ENCODE peak calls at places on chromosomes 12 and 14, in nine cellular contexts. V is K562; A is A549; W is endodermal cell; B is CD4-positive, alpha-beta T cell; M is HepG2; Q is stomach; D is Peyer's patch; P is heart right ventricle. E is an unnamed sample.

GRCh38 chr12:65999564-66000280 is 130.8 kb downstream of the LLPH start:
- DNase-seq in P (no peak), Q (no peak), V (no peak), M (no peak), D (no peak), B (no peak), A (no peak), W (no peak), E (peak)

GRCh38 chr12:100251917-100252316 is 15.0 kb downstream of the DEPDC4 start:
- DNase-seq in D (no peak), M (peak), P (no peak), Q (no peak), W (no peak), A (no peak), V (no peak), B (no peak), E (no peak)

GRCh38 chr12:2124466-2125023 is 71.8 kb downstream of the CACNA1C start:
- DNase-seq in B (no peak), P (no peak), V (no peak), W (no peak), D (no peak), A (no peak), M (no peak), Q (no peak), E (no peak)

GRCh38 chr12:84814664-84815245 is 97.8 kb downstream of the SLC6A15 start:
- DNase-seq in D (no peak), P (no peak), M (no peak), V (no peak), W (no peak), A (no peak), Q (no peak), B (no peak), E (peak)

GRCh38 chr12:20596036-20596435 is 99.1 kb upstream of the SLCO1C1 start:
- DNase-seq in P (no peak), W (no peak), M (no peak), B (no peak), V (no peak), A (no peak), Q (no peak), D (no peak), E (no peak)

GRCh38 chr12:102567031-102567985 is 86.9 kb upstream of the IGF1 start:
- DNase-seq in D (no peak), Q (no peak), A (peak), V (no peak), W (no peak), B (no peak), M (no peak), P (no peak), E (no peak)

GRCh38 chr14:95322646-95323045 is 2.9 kb upstream of the CLMN start:
- DNase-seq in P (no peak), Q (no peak), M (no peak), W (no peak), V (no peak), A (no peak), D (no peak), B (no peak), E (peak)

GRCh38 chr12:75853621-75854020 is 178.0 kb downstream of the PHLDA1 start:
- DNase-seq in M (no peak), Q (no peak), V (no peak), D (no peak), A (no peak), W (no peak), B (no peak), P (no peak), E (no peak)

GRCh38 chr14:95143813-95144620 is 13.3 kb downstream of the DICER1 start:
- DNase-seq in V (no peak), M (no peak), A (no peak), P (no peak), W (no peak), B (no peak), Q (no peak), D (no peak), E (no peak)

GRCh38 chr14:69997849-69998248 is 118.6 kb downstream of the SMOC1 start:
- DNase-seq in A (peak), W (no peak), M (peak), Q (peak), V (no peak), B (no peak), D (no peak), P (no peak), E (peak)

GRCh38 chr12:53538209-53538689 is 31.0 kb upstream of the NPFF start:
- DNase-seq in M (peak), D (no peak), W (peak), A (no peak), V (no peak), Q (no peak), P (no peak), B (no peak), E (no peak)

GRCh38 chr12:7122876-7123769 is 5.6 kb downstream of the RBP5 start:
- DNase-seq in B (no peak), P (peak), M (no peak), D (no peak), Q (no peak), V (peak), W (no peak), A (no peak), E (no peak)

GRCh38 chr14:56686416-56686815 is 106.8 kb downstream of the TMEM260 start:
- DNase-seq in V (no peak), M (peak), A (no peak), D (no peak), Q (peak), B (no peak), W (peak), P (peak), E (no peak)

GRCh38 chr14:100394886-100395672 is 71.9 kb downstream of the SLC25A47 start:
- DNase-seq in M (no peak), W (no peak), V (no peak), D (no peak), A (no peak), P (no peak), B (no peak), Q (no peak), E (no peak)

GRCh38 chr14:90507428-90507827 is 110.6 kb downstream of the CALM1 start:
- DNase-seq in M (no peak), A (no peak), P (no peak), V (no peak), B (no peak), Q (no peak), D (no peak), W (no peak), E (no peak)
- TF ChIP-seq CTCF in M (no peak), A (no peak), P (no peak), V (no peak), B (no peak), Q (no peak), D (no peak), W (no peak), E (no peak)

DNA sequence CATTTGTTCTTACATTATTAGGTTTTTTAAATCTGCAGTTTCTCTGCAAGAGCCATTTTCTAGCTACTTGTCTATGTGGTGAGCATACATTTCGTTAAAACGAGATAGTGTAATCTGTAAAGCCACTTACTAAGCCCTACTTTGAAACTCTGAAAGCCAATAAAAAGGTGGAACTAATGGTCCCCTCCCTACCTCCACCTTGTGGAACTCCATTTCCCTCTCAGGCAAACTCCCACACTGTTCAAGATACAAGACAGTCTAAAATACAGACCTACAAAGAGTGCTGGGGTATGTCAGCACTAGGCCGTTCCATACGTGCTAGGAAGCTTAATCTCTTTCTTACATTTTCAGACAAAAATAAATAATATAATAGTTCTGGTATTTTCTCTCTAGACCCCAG is 74.1 kb downstream of the DUSP6 start:
- DNase-seq in W (no peak), Q (no peak), A (no peak), B (no peak), D (no peak), M (no peak), P (no peak), V (no peak), E (no peak)
- H3K27ac ChIP-seq in W (no peak), Q (no peak), A (no peak), B (no peak), D (no peak), M (no peak), P (no peak), V (no peak), E (no peak)

DNA sequence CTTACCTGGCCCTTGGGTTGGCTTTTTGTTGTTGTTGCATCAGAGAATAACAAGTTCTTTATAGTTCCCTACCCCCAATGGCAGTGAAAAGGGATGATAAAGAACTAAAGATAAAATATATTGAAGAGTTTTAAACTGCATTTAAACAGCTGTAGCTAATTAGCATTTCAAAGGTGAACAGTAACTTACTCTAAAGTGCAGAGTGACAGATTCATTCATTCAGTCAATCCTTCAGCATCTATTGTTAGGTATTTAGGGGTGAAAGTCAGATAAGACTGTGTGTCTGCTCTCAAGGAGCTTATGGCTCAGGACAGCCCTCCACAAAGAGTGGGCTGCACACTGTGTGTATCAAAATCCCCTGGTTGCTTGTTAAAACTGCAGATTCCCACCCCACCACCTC is 146.1 kb downstream of the SSPN start:
- DNase-seq in B (no peak), Q (no peak), D (no peak), W (no peak), V (no peak), A (no peak), P (no peak), M (no peak), E (no peak)
- TF ChIP-seq CTCF in B (no peak), Q (no peak), D (no peak), W (no peak), V (no peak), A (no peak), P (no peak), M (no peak), E (no peak)

GRCh38 chr14:44960646-44961045 is 1.1 kb downstream of the KLHL28 start:
- DNase-seq in Q (no peak), B (no peak), V (no peak), M (no peak), P (no peak), W (no peak), A (no peak), D (no peak), E (no peak)
- H3K27ac ChIP-seq in Q (peak), B (peak), V (peak), M (peak), P (peak), W (no peak), A (peak), D (peak), E (peak)

GRCh38 chr12:34625116-34625515 is 602.8 kb downstream of the ALG10 start:
- DNase-seq in D (no peak), P (no peak), A (no peak), V (no peak), W (no peak), Q (no peak), M (peak), B (no peak), E (no peak)
- TF ChIP-seq CTCF in D (no peak), P (peak), A (peak), V (peak), W (peak), Q (no peak), M (peak), B (no peak), E (peak)

DNA sequence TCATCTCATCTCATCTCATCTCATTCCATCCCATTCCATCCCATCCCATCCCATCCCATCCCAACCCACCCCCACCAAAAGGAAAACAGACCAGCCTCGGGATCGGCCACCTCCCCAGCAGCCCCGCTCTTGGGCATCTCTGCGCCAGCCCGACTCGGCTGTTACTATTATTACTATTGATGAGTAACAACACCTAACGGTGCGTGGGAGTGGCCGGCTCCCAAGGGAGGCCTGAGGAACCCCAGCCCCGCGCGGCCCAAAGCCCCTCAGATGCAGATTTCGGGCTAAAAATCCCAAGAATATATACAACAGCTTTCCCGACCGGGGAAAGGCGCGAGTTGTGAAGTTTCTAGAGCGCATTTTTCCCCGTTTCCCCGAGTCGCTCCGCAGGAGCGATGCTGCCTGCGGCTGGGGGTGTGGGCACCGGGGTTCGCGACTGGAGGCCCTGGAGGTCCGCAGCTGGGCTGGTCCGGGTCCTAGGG is 594 bp downstream of the NT5DC3 start:
- DNase-seq in A (peak), M (no peak), P (peak), W (no peak), D (peak), V (peak), B (no peak), Q (no peak), E (no peak)
- H3K27ac ChIP-seq in A (peak), M (peak), P (peak), W (no peak), D (peak), V (peak), B (no peak), Q (peak), E (peak)

GRCh38 chr12:3647504-3647903 is 105.4 kb downstream of the CRACR2A start:
- DNase-seq in A (no peak), W (no peak), B (no peak), Q (no peak), P (no peak), V (no peak), D (no peak), M (no peak), E (no peak)

GRCh38 chr12:3646561-3647241 is 106.2 kb downstream of the CRACR2A start:
- DNase-seq in M (no peak), Q (no peak), P (no peak), D (no peak), V (no peak), A (no peak), W (no peak), B (no peak), E (no peak)

GRCh38 chr12:3641428-3641883 is 111.5 kb downstream of the CRACR2A start:
- DNase-seq in D (no peak), Q (no peak), W (peak), V (no peak), M (no peak), B (no peak), A (no peak), P (no peak), E (peak)

DNA sequence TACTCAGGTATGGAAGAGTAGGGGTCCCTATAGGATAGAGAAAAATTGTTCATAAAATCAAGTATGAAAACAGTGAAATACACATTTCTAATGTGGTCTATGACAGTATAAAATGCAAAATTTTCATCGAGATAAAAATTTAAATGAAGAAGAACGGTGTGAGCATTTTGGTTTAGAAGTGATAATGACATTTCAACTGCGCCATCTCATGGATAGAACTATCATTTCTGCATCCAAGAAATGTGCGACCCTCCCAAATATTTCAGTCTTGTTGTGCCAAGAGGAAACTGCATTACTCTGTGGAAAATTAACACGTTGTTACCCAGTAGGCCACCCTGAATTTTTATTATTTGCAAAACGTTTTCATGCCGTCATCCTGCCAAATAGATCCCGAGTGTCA is 108.8 kb downstream of the CRACR2A start:
- DNase-seq in V (no peak), M (no peak), D (no peak), Q (no peak), B (no peak), P (no peak), A (no peak), W (no peak), E (no peak)
- TF ChIP-seq CTCF in V (no peak), M (no peak), D (no peak), Q (no peak), B (no peak), P (no peak), A (no peak), W (peak), E (peak)

GRCh38 chr12:92988622-92989130 is 59.6 kb upstream of the EEA1 start:
- DNase-seq in P (no peak), Q (no peak), V (no peak), A (no peak), M (peak), D (no peak), W (no peak), B (no peak), E (no peak)
- H3K27ac ChIP-seq in P (peak), Q (peak), V (no peak), A (no peak), M (peak), D (no peak), W (no peak), B (no peak), E (no peak)

DNA sequence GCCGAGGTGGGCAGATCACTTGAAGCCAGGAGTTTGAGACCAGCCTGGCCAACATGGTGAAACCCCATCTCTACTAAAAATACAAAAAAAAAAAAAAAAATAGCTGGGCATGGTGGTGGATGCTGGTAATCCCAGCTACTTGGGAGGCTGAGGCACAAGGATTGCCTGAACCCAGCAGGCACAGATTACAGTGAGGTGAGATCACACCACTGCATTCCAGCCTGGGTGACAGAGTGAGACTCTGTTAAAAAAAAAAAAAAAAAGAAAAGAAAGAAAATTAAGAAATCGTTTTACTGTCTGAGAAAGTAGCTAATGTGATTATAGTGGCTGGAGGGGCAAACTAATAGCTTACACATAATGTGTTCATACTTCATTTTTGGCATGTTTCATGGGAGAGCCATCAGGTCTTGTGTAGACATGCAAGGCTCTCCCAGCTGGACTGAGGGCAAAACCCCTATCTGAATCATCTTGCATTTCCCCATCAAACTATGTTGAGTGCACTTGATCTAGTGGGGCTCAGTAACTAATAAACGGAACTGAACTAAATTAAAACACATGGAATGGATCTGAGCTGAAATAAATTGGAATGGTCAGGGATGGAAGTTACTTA is 16.2 kb downstream of the KIF21A start:
- DNase-seq in P (no peak), M (no peak), W (no peak), V (no peak), D (no peak), Q (no peak), B (no peak), A (no peak), E (peak)
- TF ChIP-seq CTCF in P (no peak), M (no peak), W (no peak), V (no peak), D (no peak), Q (no peak), B (no peak), A (no peak), E (no peak)

E was measured in foreskin keratinocyte.